ENCODE peak calls at places on chromosomes 3 and 15, in six cellular contexts. R is Kasumi-1; E is activated T-cell treated with anti-CD3 and anti-CD28 coated beads for 1 hour; H is AG10803; Q is stimulated activated CD4-positive, alpha-beta T cell treated with anti-CD3 and anti-CD28 coated beads, TNF-alpha, amount 100 ng/mL, for 1 hour; X is activated T-helper 1 cell treated with anti-CD3 and anti-CD28 coated beads, Interleukin-2, amount 50 U/mL, for 16 hours. U is an unnamed sample.

GRCh38 chr3:38655708-38656300 is 6.3 kb upstream of the SCN5A start:
- DNase-seq in Q (no peak), E (no peak), H (no peak), R (peak; percentile 72), X (no peak), U (no peak)

GRCh38 chr3:189547448-189547847 is 83.7 kb upstream of the TP63 start:
- DNase-seq in R (no peak), E (no peak), H (no peak), X (no peak), Q (no peak), U (no peak)

GRCh38 chr15:88663216-88663615 is 24.4 kb downstream of the ISG20 start:
- DNase-seq in Q (no peak), E (no peak), X (no peak), H (peak; percentile 40), R (no peak), U (peak; percentile 68)

GRCh38 chr3:61562810-61563613 is 1.6 kb downstream of the PTPRG start:
- DNase-seq in R (no peak), X (no peak), H (peak; percentile 29), Q (no peak), E (no peak), U (no peak)

GRCh38 chr15:44719293-44719999 is 8.1 kb downstream of the B2M start:
- DNase-seq in R (no peak), X (no peak), E (no peak), Q (no peak), H (no peak), U (no peak)

GRCh38 chr3:48125026-48125704 is 63.1 kb downstream of the CDC25A start:
- DNase-seq in Q (no peak), R (no peak), X (no peak), E (no peak), H (peak; percentile 78), U (peak; percentile 85)

GRCh38 chr3:186746008-186746407 is 28.8 kb downstream of the KNG1 start:
- DNase-seq in Q (no peak), X (no peak), H (peak; percentile 83), E (no peak), R (peak; percentile 97), U (no peak)

GRCh38 chr15:39936187-39936586 is 2.3 kb downstream of the EIF2AK4 start:
- DNase-seq in Q (no peak), R (no peak), X (no peak), E (no peak), H (peak; percentile 55), U (no peak)

GRCh38 chr3:126961191-126961790 is 21.6 kb upstream of the PLXNA1 start:
- DNase-seq in R (no peak), H (peak; percentile 87), Q (no peak), X (no peak), E (no peak), U (peak; percentile 95)

GRCh38 chr3:85560088-85560790 is 601.5 kb downstream of the CADM2 start:
- DNase-seq in X (no peak), R (no peak), H (no peak), Q (no peak), E (no peak), U (no peak)

GRCh38 chr3:125157183-125157582 is 55.4 kb downstream of the SLC12A8 start:
- DNase-seq in E (no peak), R (no peak), Q (no peak), X (no peak), H (no peak), U (no peak)

GRCh38 chr15:98896002-98896721 is 111.4 kb downstream of the PGPEP1L start:
- DNase-seq in X (no peak), E (no peak), Q (no peak), H (peak; percentile 64), R (no peak), U (no peak)

GRCh38 chr15:63475670-63476069 is 28.7 kb upstream of the USP3 start:
- DNase-seq in Q (no peak), H (no peak), X (no peak), E (no peak), R (no peak), U (no peak)

GRCh38 chr3:42804831-42805821 is 836 bp upstream of the HIGD1A start:
- DNase-seq in H (no peak), R (no peak), X (no peak), Q (no peak), E (no peak), U (peak; percentile 89)

GRCh38 chr3:36403661-36404060 is 23.4 kb downstream of the STAC start:
- DNase-seq in E (no peak), H (no peak), X (no peak), R (no peak), Q (no peak), U (no peak)

GRCh38 chr3:170811515-170811914 is 58.5 kb downstream of the RPL22L1 start:
- DNase-seq in Q (no peak), X (no peak), H (peak; percentile 50), R (no peak), E (no peak), U (no peak)

GRCh38 chr3:128076783-128077624 is 24.8 kb downstream of the SEC61A1 start:
- DNase-seq in X (no peak), Q (no peak), E (no peak), R (peak; percentile 87), H (no peak), U (no peak)

U was measured in lower leg skin.